ENCODE peak calls at places on chromosome 3, in five cellular contexts. T is AG10803, N is lower leg skin, P is OCI-LY7, L is K562. D is an unnamed sample.

GRCh38 chr3:177357352-177358084 is 160.2 kb upstream of the TBL1XR1 start:
- DNase-seq in P (peak; percentile 76), T (peak; percentile 46), N (no peak), L (peak; percentile 93), D (peak; percentile 86)

GRCh38 chr3:123298903-123299302 is 97.2 kb downstream of the SEC22A start:
- DNase-seq in T (peak; percentile 16), P (no peak), L (no peak), N (no peak), D (no peak)

GRCh38 chr3:49536875-49537533 is 17.3 kb upstream of the BSN start:
- DNase-seq in L (no peak), N (no peak), T (no peak), P (no peak), D (no peak)

GRCh38 chr3:109927726-109928125 is 590.4 kb upstream of the DPPA4 start:
- DNase-seq in L (no peak), N (no peak), T (no peak), P (no peak), D (no peak)

GRCh38 chr3:143203848-143204247 is 84.3 kb downstream of the CHST2 start:
- DNase-seq in P (no peak), L (no peak), N (no peak), T (peak; percentile 21), D (no peak)

GRCh38 chr3:58044656-58045055 is 36.4 kb downstream of the FLNB start:
- DNase-seq in L (no peak), T (peak; percentile 39), P (no peak), N (no peak), D (no peak)

GRCh38 chr3:52636673-52637072 is 49.0 kb downstream of the PBRM1 start:
- DNase-seq in T (peak; percentile 63), L (no peak), P (no peak), N (peak; percentile 18), D (no peak)

GRCh38 chr3:73576995-73577394 is 47.7 kb downstream of the PDZRN3 start:
- DNase-seq in N (no peak), T (no peak), P (no peak), L (no peak), D (no peak)

GRCh38 chr3:24254649-24255048 is 240.0 kb downstream of the THRB start:
- DNase-seq in L (no peak), P (no peak), T (peak; percentile 97), N (no peak), D (no peak)

GRCh38 chr3:100609963-100610362 is 562 bp downstream of the ADGRG7 start:
- DNase-seq in N (no peak), T (no peak), L (no peak), P (no peak), D (no peak)
- H3K4me3 ChIP-seq in N (no peak overlapping the region), T (no peak overlapping the region), L (no peak overlapping the region), P (no peak overlapping the region), D (no peak overlapping the region)

GRCh38 chr3:189977174-189977573 is 143.5 kb downstream of the P3H2 start:
- DNase-seq in P (no peak), N (no peak), T (no peak), L (no peak), D (no peak)
- H3K4me3 ChIP-seq in P (no peak overlapping the region), N (no peak overlapping the region), T (no peak overlapping the region), L (no peak overlapping the region), D (no peak overlapping the region)

GRCh38 chr3:100268156-100268555 is 7.4 kb downstream of the TBC1D23 start:
- DNase-seq in N (no peak), T (peak; percentile 43), P (no peak), L (no peak), D (no peak)
- H3K4me3 ChIP-seq in N (no peak overlapping the region), T (no peak overlapping the region), P (no peak overlapping the region), L (no peak overlapping the region), D (no peak overlapping the region)

GRCh38 chr3:50890688-50891344 is 216.1 kb downstream of the DOCK3 start:
- DNase-seq in N (no peak), L (no peak), P (no peak), T (no peak), D (no peak)
- H3K4me3 ChIP-seq in N (no peak overlapping the region), L (no peak overlapping the region), P (no peak overlapping the region), T (no peak overlapping the region), D (no peak overlapping the region)

GRCh38 chr3:25481402-25481801 is 53.3 kb downstream of the RARB start:
- DNase-seq in T (no peak), N (no peak), L (no peak), P (no peak), D (no peak)
- H3K4me3 ChIP-seq in T (no peak overlapping the region), N (no peak overlapping the region), L (no peak overlapping the region), P (no peak overlapping the region), D (no peak overlapping the region)